ENCODE peak calls at places on chromosomes 7 and 10, in seven cellular contexts. C is breast epithelium, D is esophagus squamous epithelium, Y is transverse colon, P is upper lobe of left lung, O is uterus, M is K562. G is an unnamed sample. For H3K9me3, the result is how much of the 10 kb centered on the place peaks cover.

GRCh38 chr7:17948503-17949238 is 8.4 kb upstream of the SNX13 start:
- DNase-seq in C (no peak), D (no peak), Y (no peak), P (no peak), O (no peak), M (no peak), G (no peak)

GRCh38 chr7:111089822-111090426 is 1.0 kb upstream of the LRRN3 start:
- DNase-seq in C (no peak), D (no peak), Y (no peak), P (no peak), O (no peak), M (peak), G (no peak)

GRCh38 chr7:73870041-73870492 is 9.1 kb downstream of the TMEM270 start:
- DNase-seq in C (no peak), D (no peak), Y (no peak), P (peak), O (no peak), M (no peak), G (peak)

GRCh38 chr7:157840913-157841756 is 504.3 kb downstream of the DNAJB6 start:
- DNase-seq in C (no peak), D (no peak), Y (no peak), P (no peak), O (no peak), M (no peak), G (no peak)

GRCh38 chr10:74078037-74078436 is 72.6 kb downstream of the AP3M1 start:
- DNase-seq in C (no peak), D (no peak), Y (no peak), P (no peak), O (no peak), M (no peak), G (no peak)

GRCh38 chr7:128934361-128935352 is 3.1 kb upstream of the IRF5 start:
- DNase-seq in C (no peak), D (no peak), Y (peak), P (no peak), O (no peak), M (no peak), G (no peak)

GRCh38 chr10:45155784-45156183 is 155.1 kb downstream of the ZNF22 start:
- DNase-seq in C (no peak), D (no peak), Y (no peak), P (no peak), O (no peak), M (no peak), G (no peak)

GRCh38 chr10:100037758-100038315 is 28.1 kb upstream of the DNMBP start:
- DNase-seq in C (no peak), D (no peak), Y (no peak), P (no peak), O (no peak), M (no peak), G (no peak)

GRCh38 chr10:5492322-5492855 is 7.0 kb downstream of the CALML5 start:
- DNase-seq in C (peak), D (no peak), Y (no peak), P (no peak), O (no peak), M (no peak), G (peak)

GRCh38 chr7:84092207-84092606 is 102.4 kb downstream of the SEMA3A start:
- DNase-seq in C (no peak), D (no peak), Y (no peak), P (no peak), O (no peak), M (no peak), G (no peak)

GRCh38 chr7:101488826-101489572 is 126.3 kb downstream of the COL26A1 start:
- DNase-seq in C (no peak), D (no peak), Y (peak), P (no peak), O (no peak), M (no peak), G (no peak)

GRCh38 chr7:42624471-42624870 is 287.4 kb downstream of the C7orf25 start:
- DNase-seq in C (no peak), D (no peak), Y (no peak), P (no peak), O (no peak), M (no peak), G (no peak)

GRCh38 chr10:32005050-32005449 is 51.2 kb downstream of the KIF5B start:
- DNase-seq in C (no peak), D (no peak), Y (peak), P (no peak), O (no peak), M (peak), G (no peak)

GRCh38 chr10:110820321-110820814 is 51.4 kb upstream of the PDCD4 start:
- DNase-seq in C (no peak), D (no peak), Y (no peak), P (no peak), O (peak), M (no peak), G (peak)

GRCh38 chr10:31660301-31660700 is 268.3 kb downstream of the ARHGAP12 start:
- DNase-seq in C (no peak), D (no peak), Y (peak), P (no peak), O (peak), M (no peak), G (no peak)

GRCh38 chr7:155358948-155359712 is 61.5 kb downstream of the INSIG1 start:
- DNase-seq in C (peak), D (no peak), Y (no peak), P (no peak), O (no peak), M (no peak), G (no peak)

GRCh38 chr7:74040101-74040790 is 12.3 kb downstream of the ELN start:
- DNase-seq in C (no peak), D (no peak), Y (no peak), P (no peak), O (no peak), M (no peak), G (no peak)

GRCh38 chr7:76048668-76048988 is 722 bp downstream of the MDH2 start:
- DNase-seq in C (no peak), D (no peak), Y (peak), P (no peak), O (no peak), M (no peak), G (no peak)

GRCh38 chr7:19107142-19107391 is 10.4 kb downstream of the TWIST1 start:
- DNase-seq in C (no peak), D (no peak), Y (no peak), P (no peak), O (no peak), M (no peak), G (no peak)

GRCh38 chr10:123442901-123443300 is 223.3 kb upstream of the GPR26 start:
- DNase-seq in C (no peak), D (no peak), Y (no peak), P (no peak), O (no peak), M (no peak), G (no peak)

GRCh38 chr10:1074748-1075358 is 18.7 kb downstream of the WDR37 start:
- DNase-seq in C (no peak), D (no peak), Y (no peak), P (peak), O (no peak), M (no peak), G (no peak)

GRCh38 chr7:13751771-13752170 is 237.7 kb downstream of the ETV1 start:
- DNase-seq in C (no peak), D (no peak), Y (no peak), P (no peak), O (no peak), M (no peak), G (no peak)
- H3K9me3 ChIP-seq in C (under half), D (under half), Y (under half), P (under half), O (under half), M (under half), G (under half)

DNA sequence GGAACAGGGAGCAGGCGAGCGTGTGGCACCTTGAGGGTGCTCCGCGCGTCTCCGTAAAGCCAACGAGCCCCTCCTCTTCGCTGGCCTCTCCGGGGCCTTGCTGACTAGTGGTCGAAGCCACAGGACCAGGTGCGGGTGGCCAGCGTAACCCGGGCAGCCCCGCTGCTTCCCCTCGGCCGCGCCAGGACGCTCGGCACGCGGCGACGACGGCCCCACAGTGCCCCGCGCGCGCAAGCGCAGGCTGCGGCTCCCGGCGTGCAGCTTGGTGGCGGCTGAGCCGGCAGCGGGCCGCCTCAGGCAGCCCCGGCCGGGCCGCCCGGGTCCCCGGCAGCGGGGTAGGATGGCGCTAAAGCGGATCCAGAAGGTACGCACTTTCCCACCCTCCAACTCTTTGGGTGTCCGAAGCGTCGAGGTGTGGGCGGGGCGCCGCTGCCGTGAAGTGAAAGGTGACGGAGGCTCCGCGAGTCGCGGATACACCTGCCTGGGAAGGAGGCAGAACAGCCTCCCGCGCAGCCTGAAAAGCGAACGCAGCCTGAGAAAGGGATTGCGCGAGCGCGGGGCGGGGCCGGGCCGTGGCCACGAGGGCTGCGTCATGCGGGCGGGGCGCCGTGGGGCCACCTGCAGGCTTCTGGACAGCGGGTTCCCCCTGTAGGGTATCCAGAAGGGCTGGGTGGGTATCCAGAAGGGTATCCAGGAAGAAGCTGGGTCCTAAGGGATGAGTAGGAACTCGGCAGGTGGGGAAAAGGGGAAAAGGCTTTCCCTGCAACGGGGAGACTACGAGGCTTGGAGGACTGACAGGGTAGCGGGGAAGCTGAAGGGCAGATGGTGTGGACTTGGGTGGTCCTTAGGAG is at the start of gene UBE2D4:
- DNase-seq in C (peak), D (peak), Y (peak), P (peak), O (peak), M (peak), G (peak)
- TF ChIP-seq POLR2A in C (peak), D (no peak), Y (peak), P (peak), O (peak), M (peak), G (peak)

DNA sequence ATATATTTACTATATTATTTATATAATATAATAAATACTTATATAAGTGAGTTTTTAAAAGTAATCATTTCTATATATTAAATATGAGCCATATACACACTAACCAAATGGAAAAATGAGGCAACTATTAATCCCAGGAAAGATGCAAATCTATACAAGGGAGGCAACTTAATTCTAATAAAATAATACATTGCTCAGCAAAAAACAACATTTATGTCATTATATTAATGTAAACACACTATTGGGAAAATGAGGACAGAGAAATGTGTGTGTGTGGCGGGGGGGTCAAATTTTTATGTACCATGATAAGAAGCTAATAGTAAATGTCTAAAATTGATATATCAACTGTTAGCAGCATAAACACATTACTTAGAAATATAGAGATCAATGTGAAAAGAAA is 23.3 kb upstream of the DGKI start:
- DNase-seq in C (no peak), D (no peak), Y (no peak), P (no peak), O (no peak), M (no peak), G (no peak)
- H3K27ac ChIP-seq in C (no peak), D (no peak), Y (no peak), P (no peak), O (no peak), M (no peak), G (no peak)

DNA sequence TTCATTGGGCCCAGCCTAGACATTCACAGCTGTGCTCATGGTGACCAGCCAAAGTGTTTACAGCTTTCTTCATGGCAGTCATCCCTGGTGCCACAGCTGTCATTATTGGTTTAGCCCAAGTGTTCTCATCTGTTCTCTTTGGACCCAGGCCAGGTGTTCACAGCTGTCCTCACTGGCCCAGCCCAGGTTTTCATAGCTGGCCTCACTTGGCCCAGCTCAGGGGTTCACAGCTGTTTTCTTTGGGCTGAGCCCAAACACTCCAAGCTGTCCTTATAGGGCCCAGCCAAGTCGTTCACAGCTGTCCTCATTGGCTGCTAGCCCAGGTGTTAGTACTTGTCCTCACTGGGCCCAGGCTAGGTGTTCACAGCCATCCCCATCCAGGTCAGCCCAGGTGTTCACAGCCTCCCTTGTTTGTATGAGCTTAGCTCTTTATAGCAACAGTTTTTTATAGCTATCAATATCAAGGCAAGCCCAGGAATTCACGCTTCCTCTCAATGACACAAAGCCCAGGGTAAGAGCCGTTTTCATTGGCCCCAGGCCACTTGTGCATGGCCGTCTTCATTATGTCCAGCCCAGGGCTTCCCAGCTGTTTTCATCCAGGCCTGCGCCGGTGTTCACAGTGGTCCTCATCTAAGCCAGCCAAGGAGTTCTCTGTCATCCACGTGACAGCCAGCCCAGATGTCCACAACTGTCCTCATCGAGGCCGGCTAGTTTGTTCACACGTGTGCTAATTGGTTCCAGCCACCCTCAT is 11.6 kb downstream of the FRG2B start:
- DNase-seq in C (no peak), D (no peak), Y (peak), P (no peak), O (no peak), M (no peak), G (no peak)
- H3K9me3 ChIP-seq in C (under half), D (under half), Y (under half), P (under half), O (under half), M (under half), G (under half)

GRCh38 chr10:53122265-53122664 is 349.7 kb upstream of the MBL2 start:
- DNase-seq in C (no peak), D (no peak), Y (no peak), P (no peak), O (no peak), M (no peak), G (no peak)

GRCh38 chr10:53123311-53123710 is 350.7 kb upstream of the MBL2 start:
- DNase-seq in C (no peak), D (no peak), Y (no peak), P (no peak), O (no peak), M (no peak), G (no peak)
- TF ChIP-seq POLR2A in C (no peak), D (no peak), Y (no peak), P (no peak), O (no peak), M (no peak), G (no peak)

GRCh38 chr7:44622342-44623151 is 16.1 kb downstream of the OGDH start:
- DNase-seq in C (no peak), D (no peak), Y (no peak), P (no peak), O (no peak), M (no peak), G (no peak)
- H3K27ac ChIP-seq in C (peak), D (peak), Y (peak), P (peak), O (no peak), M (no peak), G (peak)

GRCh38 chr10:76012928-76013327 is 581.5 kb downstream of the LRMDA start:
- DNase-seq in C (no peak), D (no peak), Y (no peak), P (no peak), O (no peak), M (no peak), G (no peak)
- H3K9me3 ChIP-seq in C (under half), D (under half), Y (under half), P (under half), O (under half), M (under half), G (under half)

DNA sequence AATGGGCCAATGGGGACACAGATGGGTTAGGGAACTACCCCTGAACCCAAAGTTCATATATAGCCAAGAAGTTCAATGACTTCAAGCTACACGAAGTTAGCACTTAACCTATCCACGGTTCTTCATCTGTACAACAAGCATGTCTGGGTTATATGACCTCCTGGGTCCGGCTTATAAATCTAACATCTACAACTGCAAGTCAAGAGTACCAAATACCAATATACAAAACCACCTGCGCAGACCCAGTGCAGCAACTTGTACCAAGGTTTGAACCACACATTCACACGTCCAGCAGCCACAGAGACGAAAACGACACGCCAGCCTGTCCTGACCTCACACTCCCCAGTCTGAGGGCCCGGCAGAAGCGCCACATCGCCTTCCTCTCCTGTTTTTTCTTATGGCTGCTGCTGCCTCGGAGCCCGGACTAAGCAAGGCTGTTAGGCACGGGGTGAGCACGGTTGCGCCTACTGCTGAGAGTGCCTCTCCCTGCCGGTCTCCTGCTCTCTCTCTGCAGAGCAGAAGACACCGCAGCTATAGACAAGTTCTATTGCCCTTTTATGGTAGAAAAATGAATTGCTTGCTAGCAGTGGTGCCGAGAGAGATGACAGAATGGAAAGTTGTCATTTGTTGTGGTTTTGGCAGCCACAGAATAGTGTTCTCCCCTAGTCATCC is 86.3 kb downstream of the RNF216 start:
- DNase-seq in C (no peak), D (no peak), Y (peak), P (no peak), O (peak), M (no peak), G (no peak)
- TF ChIP-seq POLR2A in C (no peak), D (no peak), Y (peak), P (no peak), O (peak), M (no peak), G (peak)

DNA sequence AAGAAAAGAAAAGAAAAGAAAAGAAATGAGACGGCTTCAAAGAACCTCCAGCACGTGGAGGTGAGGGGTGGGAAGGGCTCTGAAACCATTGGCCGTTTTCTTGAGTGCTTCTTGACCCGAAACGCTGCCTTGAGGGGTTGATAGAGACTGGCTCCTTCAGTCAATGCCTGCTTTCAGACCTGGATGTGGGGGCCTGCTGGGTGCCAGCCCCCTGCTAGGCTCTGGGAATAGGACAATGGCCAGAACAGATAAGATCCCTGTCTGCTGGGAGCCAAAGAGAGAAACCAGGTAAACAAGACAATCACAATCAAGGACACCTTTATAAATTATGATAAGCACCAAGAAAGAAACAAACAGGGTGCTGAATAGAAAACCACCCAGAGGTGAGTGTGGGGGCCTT is 27.7 kb downstream of the ZMIZ1 start:
- DNase-seq in C (no peak), D (no peak), Y (no peak), P (no peak), O (no peak), M (no peak), G (no peak)
- H3K27ac ChIP-seq in C (peak), D (peak), Y (peak), P (peak), O (peak), M (no peak), G (peak)

G was measured in right lobe of liver.